ENCODE peak calls at places on chromosomes 11 and 22, in four cellular contexts. A is coronary artery; F is tibial nerve; C is effector memory CD4-positive, alpha-beta T cell. J is an unnamed sample.

GRCh38 chr11:118901494-118902335 is 18.0 kb downstream of the CXCR5 start:
- DNase-seq in F (no peak), A (no peak), C (no peak), J (no peak)

GRCh38 chr11:57476223-57476882 is 16.0 kb downstream of the RTN4RL2 start:
- DNase-seq in C (no peak), A (no peak), F (no peak), J (no peak)

GRCh38 chr22:49192857-49193250 is 634.8 kb downstream of the BRD1 start:
- DNase-seq in A (no peak), C (no peak), F (no peak), J (no peak)

GRCh38 chr22:44391026-44391425 is 78.3 kb upstream of the SHISAL1 start:
- DNase-seq in C (no peak), F (no peak), A (peak; percentile 22), J (no peak)

GRCh38 chr22:36467946-36468345 is 13.5 kb downstream of the TXN2 start:
- DNase-seq in C (no peak), F (no peak), A (peak; percentile 81), J (no peak)

GRCh38 chr11:117456027-117456720 is 128.5 kb downstream of the CEP164 start:
- DNase-seq in A (no peak), F (no peak), C (no peak), J (no peak)

GRCh38 chr11:79155237-79155636 is 285.6 kb downstream of the TENM4 start:
- DNase-seq in F (no peak), C (no peak), A (no peak), J (no peak)

GRCh38 chr22:27124336-27125023 is 467.1 kb downstream of the MIAT start:
- DNase-seq in A (peak; percentile 76), C (no peak), F (no peak), J (no peak)

GRCh38 chr22:23270212-23270733 is 90.0 kb downstream of the BCR start:
- DNase-seq in A (no peak), C (no peak), F (no peak), J (no peak)

GRCh38 chr22:28072066-28072465 is 153.0 kb upstream of the PITPNB start:
- DNase-seq in F (no peak), C (no peak), A (no peak), J (no peak)

GRCh38 chr22:50525991-50526848 is 822 bp upstream of the SCO2 start:
- DNase-seq in C (peak; percentile 81), A (peak; percentile 84), F (no peak), J (no peak)

GRCh38 chr22:20424553-20424936 is 13.1 kb downstream of the SCARF2 start:
- DNase-seq in A (no peak), F (no peak), C (no peak), J (no peak)

GRCh38 chr11:7512525-7513209 is 1.1 kb upstream of the PPFIBP2 start:
- DNase-seq in F (peak; percentile 61), A (peak; percentile 90), C (no peak), J (no peak)

GRCh38 chr11:7515544-7515943 is 1.7 kb downstream of the PPFIBP2 start:
- DNase-seq in A (peak; percentile 52), C (no peak), F (no peak), J (no peak)

GRCh38 chr11:7513210-7514098 is at the start of gene PPFIBP2:
- DNase-seq in A (peak; percentile 93), F (peak; percentile 66), C (peak; percentile 74), J (peak; percentile 60)

GRCh38 chr11:7516488-7516887 is 2.7 kb downstream of the PPFIBP2 start:
- DNase-seq in F (no peak), A (peak; percentile 56), C (no peak), J (no peak)

DNA sequence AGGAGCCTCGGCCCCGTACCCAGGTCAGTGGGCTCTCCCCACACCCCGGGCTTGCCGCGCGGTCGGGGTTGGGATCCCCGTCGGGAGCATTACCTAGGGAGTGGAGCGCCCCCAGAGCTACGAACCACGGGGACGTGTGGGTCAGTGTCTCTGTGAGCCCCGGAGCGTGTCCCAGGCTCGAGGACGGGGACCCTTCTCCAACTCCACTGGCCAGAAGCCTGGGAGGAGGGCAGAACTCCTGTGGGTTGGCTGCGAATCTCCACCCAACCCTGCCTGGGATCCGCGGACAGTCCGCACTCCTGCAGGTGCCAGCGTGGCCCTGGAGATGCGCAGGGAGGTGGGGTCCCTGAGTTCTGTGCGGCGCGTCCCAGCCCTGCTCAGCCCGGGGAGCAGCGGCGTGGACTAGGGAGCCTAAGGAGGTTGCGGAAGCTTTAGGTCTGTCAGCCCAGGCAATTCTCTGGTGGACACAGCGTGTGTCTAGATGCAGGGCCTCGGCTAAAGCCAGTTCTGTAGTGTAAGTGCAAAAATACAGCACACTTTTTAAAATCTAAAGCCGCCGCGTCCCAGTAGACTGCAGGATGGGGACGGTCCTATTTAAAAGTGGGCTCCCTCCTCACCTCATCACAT is 413 bp downstream of the PPFIBP2 start:
- DNase-seq in F (no peak), A (no peak), C (no peak), J (no peak)
- H3K27ac ChIP-seq in F (peak overlapping the region; percentile 96), A (peak overlapping the region; percentile 86), C (peak overlapping the region; percentile 94), J (no peak overlapping the region)

GRCh38 chr11:69896250-69896649 is 77.0 kb upstream of the FGF3 start:
- DNase-seq in C (no peak), A (no peak), F (no peak), J (no peak)
- H3K27ac ChIP-seq in C (no peak overlapping the region), A (no peak overlapping the region), F (no peak overlapping the region), J (no peak overlapping the region)

GRCh38 chr22:29641052-29641780 is 37.8 kb downstream of the NF2 start:
- DNase-seq in C (no peak), A (no peak), F (no peak), J (no peak)
- H3K27ac ChIP-seq in C (no peak overlapping the region), A (no peak overlapping the region), F (no peak overlapping the region), J (no peak overlapping the region)

GRCh38 chr11:128464878-128465277 is 122.5 kb downstream of the ETS1 start:
- DNase-seq in C (no peak), F (no peak), A (no peak), J (no peak)
- H3K27ac ChIP-seq in C (peak overlapping the region; percentile 93), F (peak overlapping the region; percentile 74), A (peak overlapping the region; percentile 87), J (no peak overlapping the region)

DNA sequence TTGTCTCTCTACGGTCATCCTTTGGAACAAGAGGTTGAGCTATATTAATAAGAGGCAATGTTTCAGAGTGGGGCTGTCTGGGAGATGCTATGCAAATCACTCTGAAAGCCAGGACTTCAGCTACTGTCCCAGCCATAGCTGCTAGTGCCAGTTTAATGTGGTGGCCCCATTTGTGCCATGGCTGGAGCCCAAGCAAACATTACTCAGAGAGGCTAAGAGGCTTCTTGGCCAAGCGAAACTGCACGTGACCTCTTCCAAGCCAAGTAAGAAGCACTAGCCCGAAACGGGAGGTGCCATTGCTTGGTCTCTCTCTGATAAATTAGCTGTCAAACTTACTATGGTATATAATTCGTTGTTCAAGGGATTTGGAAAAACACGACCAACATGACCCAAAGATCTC is 50.4 kb upstream of the TBCEL start:
- DNase-seq in A (no peak), F (no peak), C (no peak), J (no peak)
- H3K27ac ChIP-seq in A (no peak overlapping the region), F (no peak overlapping the region), C (no peak overlapping the region), J (no peak overlapping the region)

GRCh38 chr11:12388939-12389670 is 11.7 kb downstream of the PARVA start:
- DNase-seq in A (no peak), C (no peak), F (no peak), J (no peak)
- H3K27ac ChIP-seq in A (no peak overlapping the region), C (no peak overlapping the region), F (no peak overlapping the region), J (no peak overlapping the region)

GRCh38 chr11:121466063-121466794 is 13.5 kb upstream of the SORL1-AS1 start:
- DNase-seq in F (peak; percentile 43), A (peak; percentile 93), C (no peak), J (peak; percentile 76)

GRCh38 chr11:121467965-121468364 is 15.2 kb upstream of the SORL1-AS1 start:
- DNase-seq in A (no peak), C (peak; percentile 57), F (no peak), J (no peak)

GRCh38 chr11:121464352-121464946 is 11.7 kb upstream of the SORL1-AS1 start:
- DNase-seq in A (peak; percentile 83), C (peak; percentile 44), F (no peak), J (no peak)

GRCh38 chr11:121463689-121464335 is 11.0 kb upstream of the SORL1-AS1 start:
- DNase-seq in F (no peak), A (no peak), C (no peak), J (no peak)

GRCh38 chr11:121465709-121466062 is 12.9 kb upstream of the SORL1-AS1 start:
- DNase-seq in F (no peak), A (no peak), C (no peak), J (no peak)
- H3K27ac ChIP-seq in F (peak overlapping the region; percentile 47), A (peak overlapping the region; percentile 44), C (peak overlapping the region; percentile 82), J (no peak overlapping the region)

GRCh38 chr22:24976442-24977218 is 24.1 kb downstream of the KIAA1671 start:
- DNase-seq in C (no peak), F (no peak), A (no peak), J (no peak)
- H3K27ac ChIP-seq in C (no peak overlapping the region), F (peak overlapping the region; percentile 81), A (peak overlapping the region; percentile 67), J (no peak overlapping the region)

DNA sequence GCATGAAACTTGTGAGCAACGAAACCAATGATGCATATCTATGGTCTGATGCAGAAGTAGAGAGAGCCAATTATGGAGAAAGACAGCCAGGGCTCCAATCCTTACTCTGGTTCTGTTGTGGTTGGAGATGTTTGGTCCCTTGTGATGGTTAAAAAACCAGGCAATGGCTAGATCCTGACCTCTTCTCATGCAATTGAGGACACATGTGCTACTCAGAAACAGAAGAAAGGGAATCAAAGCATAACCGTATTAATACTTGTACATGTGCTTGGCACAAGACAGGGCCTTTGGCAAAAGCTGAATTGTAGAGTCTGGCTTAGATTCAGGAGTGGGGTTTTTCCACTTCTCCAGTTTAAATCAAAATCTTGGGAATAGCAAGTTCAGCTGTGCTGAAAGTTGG is 80.0 kb upstream of the E2F8 start:
- DNase-seq in C (no peak), A (no peak), F (no peak), J (no peak)
- H3K27ac ChIP-seq in C (no peak overlapping the region), A (no peak overlapping the region), F (no peak overlapping the region), J (no peak overlapping the region)

J was measured in iPS DF 6.9.